ENCODE peak calls at places on chromosomes 3 and 15, in four cellular contexts. C is neuronal stem cell, A is breast epithelium, S is MM.1S. M is an unnamed sample.
A peak's percentile ranks its signal among the peaks of the same experiment; 100 is the strongest.

GRCh38 chr15:44813231-44813630 is 76.9 kb downstream of the TRIM69 start:
- DNase-seq in C (no peak), A (no peak), S (no peak), M (no peak)

GRCh38 chr3:187264051-187264450 is 27.5 kb downstream of the MASP1 start:
- DNase-seq in C (no peak), A (no peak), S (no peak), M (no peak)

GRCh38 chr3:145902166-145902565 is 258.8 kb downstream of the PLOD2 start:
- DNase-seq in C (no peak), A (no peak), S (no peak), M (no peak)

GRCh38 chr3:182609575-182610156 is 183.6 kb upstream of the ATP11B start:
- DNase-seq in C (no peak), A (peak; percentile 25), S (no peak), M (no peak)

GRCh38 chr15:27871078-27871695 is 227.9 kb downstream of the OCA2 start:
- DNase-seq in C (no peak), A (no peak), S (no peak), M (no peak)

GRCh38 chr15:69903476-69904295 is 194.0 kb downstream of the TLE3 start:
- DNase-seq in C (no peak), A (no peak), S (no peak), M (no peak)

GRCh38 chr3:47250309-47251060 is 32.1 kb downstream of the KIF9 start:
- DNase-seq in C (peak; percentile 14), A (no peak), S (no peak), M (no peak)

GRCh38 chr15:34514251-34514760 is 69.1 kb downstream of the GOLGA8B start:
- DNase-seq in C (no peak), A (no peak), S (peak; percentile 29), M (peak; percentile 50)

GRCh38 chr15:71002321-71002720 is 109.7 kb downstream of the LRRC49 start:
- DNase-seq in C (no peak), A (no peak), S (peak; percentile 10), M (no peak)

GRCh38 chr3:49370585-49371290 is 12.6 kb upstream of the GPX1 start:
- DNase-seq in C (no peak), A (no peak), S (no peak), M (no peak)

GRCh38 chr3:38477057-38477820 is 18.9 kb upstream of the EXOG start:
- DNase-seq in C (no peak), A (no peak), S (no peak), M (no peak)

GRCh38 chr3:154243353-154243752 is 80.9 kb downstream of the DHX36 start:
- DNase-seq in C (no peak), A (no peak), S (no peak), M (no peak)

GRCh38 chr3:44114142-44114541 is 127.5 kb upstream of the TOPAZ1 start:
- DNase-seq in C (no peak), A (no peak), S (no peak), M (peak; percentile 19)

GRCh38 chr3:1026395-1026794 is 66.4 kb upstream of the CNTN6 start:
- DNase-seq in C (no peak), A (no peak), S (no peak), M (no peak)

GRCh38 chr15:63461230-63461629 is 43.2 kb upstream of the USP3 start:
- DNase-seq in C (no peak), A (no peak), S (no peak), M (no peak)

GRCh38 chr15:99104788-99105515 is at the start of gene SYNM:
- DNase-seq in C (peak; percentile 82), A (peak; percentile 82), S (peak; percentile 80), M (peak; percentile 47)

GRCh38 chr3:39193391-39193790 is 996 bp upstream of the XIRP1 start:
- DNase-seq in C (no peak), A (no peak), S (no peak), M (no peak)

GRCh38 chr15:27514526-27514925 is 543.5 kb downstream of the GABRG3 start:
- DNase-seq in C (no peak), A (no peak), S (no peak), M (no peak)

GRCh38 chr3:71104090-71104489 is 479.4 kb downstream of the FOXP1 start:
- DNase-seq in C (no peak), A (no peak), S (no peak), M (no peak)

GRCh38 chr3:139235192-139235591 is 108.6 kb upstream of the MRPS22 start:
- DNase-seq in C (no peak), A (no peak), S (no peak), M (no peak)

GRCh38 chr3:160205606-160206005 is 19.6 kb upstream of the C3orf80 start:
- DNase-seq in C (no peak), A (no peak), S (no peak), M (no peak)

GRCh38 chr15:73495171-73495570 is 52.2 kb downstream of the REC114 start:
- DNase-seq in C (no peak), A (no peak), S (no peak), M (no peak)

GRCh38 chr3:191476053-191476787 is 15.3 kb downstream of the PYDC2 start:
- DNase-seq in C (no peak), A (no peak), S (no peak), M (no peak)

GRCh38 chr3:128875556-128876120 is 3.8 kb upstream of the ACAD9 start:
- DNase-seq in C (peak; percentile 23), A (no peak), S (peak; percentile 52), M (no peak)

GRCh38 chr15:90105521-90105920 is 3.3 kb upstream of the IDH2 start:
- DNase-seq in C (no peak), A (no peak), S (no peak), M (no peak)

GRCh38 chr15:90101969-90102890 is at the start of gene IDH2:
- DNase-seq in C (peak; percentile 85), A (peak; percentile 59), S (peak; percentile 88), M (peak; percentile 89)

GRCh38 chr15:90101130-90101968 is 919 bp downstream of the IDH2 start:
- DNase-seq in C (peak; percentile 65), A (no peak), S (peak; percentile 63), M (peak; percentile 56)

GRCh38 chr15:90104551-90104950 is 2.3 kb upstream of the IDH2 start:
- DNase-seq in C (no peak), A (peak; percentile 87), S (no peak), M (no peak)

DNA sequence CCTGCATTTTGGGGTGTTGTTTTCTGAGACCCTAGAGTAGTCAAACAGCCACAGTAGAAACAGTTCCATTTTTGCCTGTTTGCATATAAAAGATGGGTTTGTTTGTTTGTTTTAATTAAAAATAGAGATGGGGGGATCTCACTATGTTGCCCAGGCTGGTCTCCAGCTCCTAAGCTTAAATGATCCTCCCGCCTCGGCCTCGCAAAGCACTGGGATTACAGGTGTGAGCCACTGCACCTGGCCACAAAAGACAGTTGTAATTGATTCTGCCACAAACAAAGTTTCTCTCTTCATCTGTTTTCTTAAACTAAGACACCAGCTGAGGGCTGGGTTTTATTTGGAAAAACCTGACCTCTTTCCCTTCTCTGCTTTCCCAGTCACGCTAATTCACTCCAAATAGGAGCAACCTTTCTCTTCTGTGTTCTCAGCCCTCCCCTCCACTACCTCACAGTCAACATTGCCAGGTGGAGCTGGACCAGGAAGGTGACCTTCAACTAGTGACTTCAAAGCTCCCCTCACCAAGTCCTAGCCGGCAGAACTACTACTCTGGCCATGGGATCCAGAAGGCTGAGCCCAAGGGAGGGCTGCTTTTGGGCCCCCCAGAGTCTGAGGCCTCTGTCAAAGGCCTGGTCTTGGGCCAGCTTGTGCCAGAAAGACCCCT is 1.5 kb upstream of the IDH2 start:
- DNase-seq in C (no peak), A (peak; percentile 57), S (no peak), M (no peak)
- H3K4me3 ChIP-seq in C (no peak overlapping the region), A (peak overlapping the region; percentile 20), S (no peak overlapping the region), M (no peak overlapping the region)

GRCh38 chr3:184377374-184377773 is 633 bp downstream of the THPO start:
- DNase-seq in C (no peak), A (no peak), S (no peak), M (no peak)
- H3K27me3 ChIP-seq in C (peaks cover 18% of the 10 kb centered on the region), A (no peaks in the 10 kb centered on the region), S (peaks cover 70% of the 10 kb centered on the region), M (peaks cover 3% of the 10 kb centered on the region)

DNA sequence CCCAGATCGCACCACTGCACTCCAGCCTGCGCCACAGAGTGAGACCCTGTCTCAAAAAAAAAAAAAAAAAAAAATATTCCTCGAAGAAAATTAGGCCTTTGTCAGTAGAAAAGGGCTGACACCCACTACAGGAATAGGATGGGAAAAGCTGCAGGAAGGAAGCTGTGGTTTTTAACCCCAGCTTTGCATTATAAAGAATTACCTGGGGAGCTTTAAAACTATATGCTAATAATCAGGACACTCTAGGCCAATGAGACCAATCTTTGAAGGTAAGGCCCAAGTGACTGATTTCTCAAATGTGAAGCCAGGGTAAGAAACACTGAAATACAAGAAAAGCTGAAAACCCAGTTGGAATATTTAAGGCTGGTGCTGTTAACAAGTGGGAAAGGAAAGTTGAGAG is 74.3 kb downstream of the RBPMS2 start:
- DNase-seq in C (no peak), A (no peak), S (no peak), M (no peak)
- H3K4me3 ChIP-seq in C (peak overlapping the region; percentile 13), A (peak overlapping the region; percentile 85), S (peak overlapping the region; percentile 4), M (peak overlapping the region; percentile 91)

DNA sequence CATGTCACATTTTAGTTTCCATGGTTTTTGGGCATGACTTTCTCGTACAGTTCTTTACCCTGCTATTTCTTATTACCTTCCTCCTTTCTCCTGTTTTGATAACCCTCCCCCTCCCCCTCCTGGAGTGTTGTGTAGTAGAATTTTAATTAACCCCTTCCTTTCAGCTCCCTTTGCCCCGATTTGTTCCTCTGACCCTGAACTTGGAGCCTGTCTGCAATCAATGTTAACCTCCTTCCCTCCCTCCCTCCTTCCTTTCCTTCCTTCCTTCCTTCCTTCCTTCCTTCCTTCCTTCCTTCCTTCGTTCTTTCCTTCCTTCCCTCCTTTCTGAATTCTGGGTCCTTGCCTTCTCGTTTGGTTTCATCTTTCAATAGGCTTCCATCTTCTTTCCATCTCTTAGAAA is 90.4 kb downstream of the ECT2 start:
- DNase-seq in C (no peak), A (no peak), S (no peak), M (no peak)
- H3K27me3 ChIP-seq in C (no peaks in the 10 kb centered on the region), A (no peaks in the 10 kb centered on the region), S (no peaks in the 10 kb centered on the region), M (peaks cover 4% of the 10 kb centered on the region)

GRCh38 chr3:141406265-141406664 is 38.0 kb downstream of the ZBTB38 start:
- DNase-seq in C (no peak), A (no peak), S (peak; percentile 53), M (no peak)
- H3K4me3 ChIP-seq in C (no peak overlapping the region), A (no peak overlapping the region), S (peak overlapping the region; percentile 81), M (peak overlapping the region; percentile 93)

GRCh38 chr15:82262422-82263026 is at the start of the genes EFL1 and SAXO2:
- DNase-seq in C (peak; percentile 85), A (peak; percentile 85), S (peak; percentile 96), M (peak; percentile 95)
- H3K27me3 ChIP-seq in C (no peaks in the 10 kb centered on the region), A (no peaks in the 10 kb centered on the region), S (no peaks in the 10 kb centered on the region), M (no peaks in the 10 kb centered on the region)